ENCODE peak calls at places on chromosome 21, in five cellular contexts. D is GM12878, Q is A549, S is K562, W is HepG2. K is an unnamed sample.

GRCh38 chr21:40102682-40103081 is 235.4 kb downstream of the PCP4 start:
- DNase-seq in D (no peak), S (no peak), W (no peak), Q (no peak), K (no peak)

GRCh38 chr21:27202301-27202700 is 235.4 kb upstream of the ADAMTS5 start:
- DNase-seq in Q (no peak), S (no peak), W (no peak), D (no peak), K (no peak)

GRCh38 chr21:42636535-42636914 is 16.9 kb upstream of the PDE9A start:
- DNase-seq in Q (no peak), W (no peak), D (no peak), S (no peak), K (peak)

GRCh38 chr21:44800971-44801467 is 601 bp downstream of the UBE2G2 start:
- DNase-seq in W (peak), S (peak), D (no peak), Q (peak), K (peak)

GRCh38 chr21:42125571-42126544 is 54.7 kb downstream of the UMODL1 start:
- DNase-seq in D (no peak), W (peak), Q (peak), S (peak), K (peak)

GRCh38 chr21:41779659-41780058 is 12.8 kb upstream of the RIPK4 start:
- DNase-seq in D (no peak), S (no peak), W (no peak), Q (no peak), K (no peak)

GRCh38 chr21:44392916-44393315 is 39.5 kb downstream of the TRPM2 start:
- DNase-seq in S (no peak), D (no peak), Q (peak), W (no peak), K (no peak)

GRCh38 chr21:44687671-44688070 is 5.7 kb upstream of the KRTAP12-1 start:
- DNase-seq in S (no peak), Q (no peak), W (no peak), D (no peak), K (no peak)

GRCh38 chr21:18803624-18804023 is 400.0 kb upstream of the TMPRSS15 start:
- DNase-seq in S (no peak), W (no peak), Q (no peak), D (no peak), K (no peak)

GRCh38 chr21:34074283-34075098 is 1.1 kb downstream of the MRPS6 start:
- DNase-seq in W (no peak), D (no peak), S (peak), Q (no peak), K (no peak)

GRCh38 chr21:17083084-17083483 is 429.8 kb upstream of the CXADR start:
- DNase-seq in W (no peak), D (no peak), Q (no peak), S (no peak), K (no peak)

GRCh38 chr21:16088121-16088520 is 358.3 kb downstream of the USP25 start:
- DNase-seq in W (no peak), Q (no peak), S (no peak), D (no peak), K (no peak)

GRCh38 chr21:17613242-17613676 is 558 bp upstream of the BTG3 start:
- DNase-seq in W (no peak), D (no peak), Q (peak), S (no peak), K (no peak)

GRCh38 chr21:21806711-21807597 is 808.7 kb downstream of the NCAM2 start:
- DNase-seq in S (no peak), W (no peak), D (no peak), Q (no peak), K (no peak)

GRCh38 chr21:30434033-30434631 is 4.1 kb downstream of the KRTAP13-4 start:
- DNase-seq in Q (peak), W (no peak), D (no peak), S (peak), K (no peak)

GRCh38 chr21:41847066-41847804 is 31.9 kb downstream of the PRDM15 start:
- DNase-seq in W (no peak), Q (no peak), S (peak), D (no peak), K (peak)

GRCh38 chr21:41043008-41043407 is 125.0 kb upstream of the BACE2 start:
- DNase-seq in S (no peak), D (no peak), Q (peak), W (no peak), K (no peak)

GRCh38 chr21:20802201-20802600 is 196.0 kb upstream of the NCAM2 start:
- DNase-seq in D (no peak), S (no peak), W (no peak), Q (no peak), K (no peak)

GRCh38 chr21:18222346-18222745 is 22.3 kb upstream of the CHODL start:
- DNase-seq in D (no peak), Q (no peak), S (no peak), W (no peak), K (no peak)

DNA sequence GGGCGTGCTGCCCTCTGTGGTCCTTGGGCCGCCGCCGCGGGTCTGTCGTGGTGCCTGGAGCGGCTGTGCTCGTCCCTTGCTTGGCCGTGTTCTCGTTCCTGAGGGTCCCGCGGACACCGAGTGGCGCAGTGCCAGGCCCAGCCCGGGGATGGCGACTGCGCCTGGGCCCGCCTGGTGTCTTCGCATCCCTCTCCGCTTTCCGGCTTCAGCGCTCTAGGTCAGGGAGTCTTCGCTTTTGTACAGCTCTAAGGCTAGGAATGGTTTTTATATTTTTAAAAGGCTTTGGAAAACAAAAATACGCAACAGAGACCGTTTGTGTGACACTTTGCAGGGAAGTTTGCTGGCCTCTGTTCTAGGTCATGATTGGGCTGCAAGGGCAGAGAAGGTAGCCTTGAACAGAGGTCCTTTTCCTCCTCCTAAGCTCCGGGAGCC is 657 bp downstream of the SOD1 start:
- DNase-seq in D (no peak), Q (no peak), S (no peak), W (no peak), K (no peak)
- TF ChIP-seq CEBPB in D (no peak), Q (no peak), S (no peak), W (no peak), K (no peak)

DNA sequence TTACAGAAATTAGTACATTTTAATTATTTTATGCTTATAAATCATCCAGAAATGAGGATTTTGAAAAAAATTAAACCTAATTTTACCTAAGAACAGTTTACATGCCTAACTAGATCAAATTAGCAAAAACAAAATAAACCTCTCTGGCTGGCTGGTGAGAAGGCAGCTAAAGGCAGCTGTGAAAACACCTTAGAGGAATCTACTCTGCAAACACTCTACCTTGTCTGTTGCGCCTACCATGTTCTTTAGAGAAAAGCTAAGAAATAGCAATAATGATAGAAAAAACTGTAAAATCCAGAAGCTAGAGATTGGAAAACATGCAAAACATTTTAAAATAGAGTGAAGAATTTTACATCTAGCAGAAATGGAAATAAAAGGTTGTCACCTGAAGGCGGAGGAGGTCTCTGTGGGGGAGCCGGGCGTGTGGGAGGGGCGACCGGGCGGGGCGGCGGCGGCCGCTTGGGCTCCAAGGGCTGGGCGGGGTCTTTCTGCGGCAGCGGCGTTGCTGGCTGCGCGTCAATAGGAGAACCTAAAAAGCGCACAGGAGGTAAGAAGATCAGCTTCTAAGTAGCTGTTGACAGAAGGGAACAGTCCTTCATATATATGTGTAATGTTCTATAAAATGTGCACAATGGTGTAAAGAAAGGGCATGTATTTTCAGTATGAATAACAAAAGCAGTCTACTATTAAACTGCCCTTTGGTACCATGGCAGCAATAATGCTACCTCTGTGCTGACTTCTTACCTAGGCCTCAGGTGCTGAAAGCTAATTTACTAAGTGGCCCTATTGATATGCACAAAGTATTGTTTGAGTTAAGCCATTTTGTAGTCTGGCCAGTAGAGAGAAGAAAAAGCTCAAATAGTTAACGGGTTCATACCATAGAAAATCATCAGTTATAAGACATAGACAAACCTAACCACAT is 33.3 kb upstream of the CFAP298 start:
- DNase-seq in D (no peak), S (peak), Q (no peak), W (no peak), K (no peak)
- TF ChIP-seq BHLHE40 in D (no peak), S (no peak), Q (no peak), W (no peak), K (no peak)

GRCh38 chr21:46065993-46066842 is 31.7 kb upstream of the COL6A2 start:
- DNase-seq in W (no peak), D (no peak), Q (no peak), S (peak), K (peak)
- TF ChIP-seq CEBPB in W (no peak), D (no peak), Q (no peak), S (no peak), K (no peak)

GRCh38 chr21:36703123-36703522 is 4.2 kb downstream of the SIM2 start:
- DNase-seq in S (no peak), W (no peak), D (no peak), Q (no peak), K (no peak)

GRCh38 chr21:36704281-36704957 is 5.5 kb downstream of the SIM2 start:
- DNase-seq in D (no peak), W (no peak), S (no peak), Q (no peak), K (peak)

GRCh38 chr21:36702622-36702968 is 3.7 kb downstream of the SIM2 start:
- DNase-seq in Q (no peak), W (no peak), S (no peak), D (no peak), K (no peak)

GRCh38 chr21:36704958-36705678 is 6.2 kb downstream of the SIM2 start:
- DNase-seq in Q (no peak), S (no peak), W (no peak), D (no peak), K (peak)

DNA sequence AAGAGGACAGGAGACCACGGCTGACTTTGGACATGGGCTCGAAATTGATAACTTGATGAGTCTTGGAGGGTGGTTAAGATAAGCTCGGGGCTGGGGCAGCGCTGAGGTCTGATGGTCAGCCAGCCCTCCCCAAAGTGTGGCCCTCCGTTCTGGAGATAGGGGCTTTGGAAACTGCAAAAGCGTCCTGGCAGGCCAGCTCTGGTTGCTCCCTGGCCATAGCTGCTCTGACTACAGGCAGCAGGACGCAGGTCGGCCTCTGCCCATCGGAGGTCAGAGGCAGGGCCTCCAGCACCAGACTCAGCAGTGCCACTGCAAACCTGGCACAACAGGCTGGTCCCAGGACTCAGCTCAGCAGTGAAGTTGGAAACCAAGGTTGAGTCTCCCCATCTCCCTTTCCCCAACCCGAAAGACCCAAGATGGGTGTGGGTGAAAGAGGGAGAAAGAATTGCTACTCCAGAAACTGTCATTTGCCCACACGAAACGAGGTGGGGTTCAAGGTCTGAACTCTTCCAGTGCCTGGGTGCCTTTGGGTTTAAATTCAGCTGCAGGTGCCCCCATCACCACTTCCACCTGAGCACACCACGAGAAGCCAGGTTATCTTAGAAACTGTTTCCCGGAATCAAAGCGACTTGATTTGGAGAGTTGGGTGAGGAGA is 4.8 kb downstream of the SIM2 start:
- DNase-seq in D (no peak), S (no peak), W (no peak), Q (no peak), K (no peak)
- TF ChIP-seq BHLHE40 in D (no peak), S (no peak), W (no peak), Q (no peak), K (no peak)

DNA sequence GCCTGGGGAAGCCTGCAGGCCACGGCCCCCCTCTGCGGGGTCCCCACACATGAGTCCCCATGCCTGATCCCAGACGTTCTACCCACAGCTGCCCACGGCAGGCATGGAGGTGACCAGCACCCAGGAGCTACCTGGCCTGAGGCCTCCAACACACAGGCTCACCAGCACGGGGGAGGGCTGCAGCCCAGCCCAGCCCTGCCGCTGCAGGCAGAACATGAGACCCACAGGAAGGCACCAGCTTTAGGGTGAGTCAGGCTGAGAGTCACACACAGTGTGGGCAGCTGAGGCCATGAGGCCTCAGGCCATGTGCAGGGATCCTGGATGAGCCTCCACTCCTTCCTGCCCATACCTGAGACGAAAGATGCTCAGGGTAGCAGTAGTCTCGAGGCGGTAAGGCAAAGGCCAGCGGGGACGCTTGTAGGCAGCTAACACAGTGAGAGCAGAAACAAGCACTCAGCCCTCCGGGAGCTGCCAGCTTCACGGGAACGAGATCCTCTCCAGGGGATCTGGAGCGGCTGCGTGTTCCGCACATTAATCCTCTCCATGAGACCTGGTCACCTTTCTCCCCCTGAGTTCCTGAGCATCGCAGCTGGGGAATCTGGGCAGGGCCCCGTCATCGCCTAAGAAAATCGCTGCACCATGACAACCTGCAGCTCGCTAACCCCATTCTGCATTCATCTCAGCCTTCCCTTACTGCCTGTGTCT is 120.9 kb downstream of the PSMG1 start:
- DNase-seq in W (no peak), D (no peak), Q (no peak), S (no peak), K (no peak)
- TF ChIP-seq CEBPB in W (no peak), D (no peak), Q (no peak), S (no peak), K (no peak)

DNA sequence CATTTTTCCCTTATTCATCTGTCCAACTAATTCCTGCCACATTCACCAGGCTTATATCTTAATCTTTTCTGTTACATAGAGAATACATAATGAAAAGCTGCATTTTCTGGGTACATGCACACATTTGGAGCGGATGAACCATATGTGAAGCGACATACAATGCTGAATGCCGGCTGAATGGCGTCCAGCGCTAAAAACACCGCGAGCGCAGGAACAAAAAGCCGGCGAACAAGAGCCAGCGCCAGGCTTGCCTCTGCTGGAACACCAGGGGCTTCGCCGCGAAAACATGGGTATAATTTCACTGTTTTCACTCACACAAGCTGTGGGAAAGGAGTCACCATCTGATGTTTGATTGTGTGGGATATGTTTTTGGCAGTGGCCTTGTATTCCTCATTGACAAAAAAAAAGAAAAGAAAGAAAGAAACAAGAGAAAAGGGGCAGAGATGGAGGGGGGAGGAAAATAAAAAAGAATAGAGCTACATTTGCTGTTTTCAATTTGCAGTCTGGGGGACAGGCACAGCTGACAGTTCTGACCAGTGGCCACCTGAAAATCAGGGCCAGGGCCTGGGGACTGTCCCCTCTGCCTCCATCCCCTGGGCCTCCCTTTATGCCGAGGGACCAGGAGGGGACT is 70.3 kb upstream of the OLIG2 start:
- DNase-seq in Q (no peak), S (no peak), W (no peak), D (no peak), K (no peak)
- TF ChIP-seq BHLHE40 in Q (no peak), S (no peak), W (no peak), D (no peak), K (no peak)

GRCh38 chr21:28641731-28642130 is 350.9 kb downstream of the LTN1 start:
- DNase-seq in D (no peak), S (no peak), Q (no peak), W (no peak), K (no peak)

GRCh38 chr21:28644762-28645161 is 347.9 kb downstream of the LTN1 start:
- DNase-seq in W (no peak), S (no peak), D (no peak), Q (no peak), K (no peak)

GRCh38 chr21:28640326-28640725 is 352.4 kb downstream of the LTN1 start:
- DNase-seq in S (no peak), Q (no peak), D (no peak), W (no peak), K (no peak)

GRCh38 chr21:28639742-28640141 is 352.9 kb downstream of the LTN1 start:
- DNase-seq in S (no peak), W (no peak), D (no peak), Q (no peak), K (no peak)

GRCh38 chr21:28642891-28643290 is 349.8 kb downstream of the LTN1 start:
- DNase-seq in D (no peak), Q (no peak), S (no peak), W (no peak), K (no peak)
- TF ChIP-seq CEBPB in D (no peak), Q (no peak), S (no peak), W (no peak), K (no peak)

GRCh38 chr21:45880097-45881068 is 101.2 kb upstream of the COL6A1 start:
- DNase-seq in D (no peak), Q (peak), S (peak), W (peak), K (peak)
- TF ChIP-seq BHLHE40 in D (no peak), Q (no peak), S (peak), W (peak), K (peak)

GRCh38 chr21:26003428-26003827 is 167.1 kb downstream of the APP start:
- DNase-seq in Q (no peak), W (no peak), D (no peak), S (no peak), K (no peak)

GRCh38 chr21:26005464-26005863 is 165.1 kb downstream of the APP start:
- DNase-seq in Q (no peak), S (no peak), D (no peak), W (no peak), K (no peak)

GRCh38 chr21:26013964-26014363 is 156.6 kb downstream of the APP start:
- DNase-seq in W (no peak), Q (no peak), S (no peak), D (no peak), K (no peak)

GRCh38 chr21:26011292-26011940 is 159.2 kb downstream of the APP start:
- DNase-seq in D (no peak), S (no peak), W (no peak), Q (no peak), K (no peak)

DNA sequence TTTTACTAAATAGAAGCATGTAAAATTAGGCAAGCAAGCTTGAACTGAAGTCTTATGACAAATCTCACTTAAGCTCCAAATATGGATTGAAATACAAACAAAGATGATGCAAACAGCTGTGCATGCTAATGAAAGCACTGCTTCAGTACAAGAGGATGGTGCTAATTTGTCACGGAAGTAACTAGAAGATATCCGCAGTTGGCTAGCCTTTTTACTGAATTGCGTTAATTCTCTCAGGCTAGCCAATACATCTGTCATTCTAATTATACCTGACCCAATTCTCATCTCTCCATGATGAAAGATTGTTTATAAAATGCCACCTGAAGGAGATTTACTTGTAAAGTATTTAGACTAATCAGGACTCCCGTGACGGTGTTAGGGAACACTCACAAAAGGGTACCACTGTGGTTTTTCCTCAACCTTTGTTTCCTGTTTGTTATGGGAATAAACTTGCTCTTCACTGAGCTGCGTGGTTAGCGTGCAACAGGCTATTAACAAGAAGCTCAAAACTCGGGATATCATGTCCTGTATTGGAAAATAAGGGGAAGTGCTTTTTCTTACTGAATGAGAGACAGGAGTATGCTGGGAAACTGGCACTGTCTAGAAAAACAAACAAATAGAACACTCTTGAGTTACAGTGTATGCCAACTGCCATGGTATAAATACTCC is 162.5 kb downstream of the APP start:
- DNase-seq in S (no peak), D (no peak), W (no peak), Q (no peak), K (peak)
- TF ChIP-seq CEBPB in S (no peak), D (no peak), W (no peak), Q (no peak), K (no peak)

K was measured in IMR-90.